ENCODE peak calls at places on chromosomes 12 and 14, in four cellular contexts. One of them, this sample, is unnamed.

GRCh38 chr14:63454436-63454835 is 88.7 kb downstream of the PPP2R5E start:
- DNase-seq in NCI-H1930: no peak
- DNase-seq in neuronal stem cell: no peak
- DNase-seq in WTC11: no peak
- DNase-seq in this sample: no peak

GRCh38 chr12:74945771-74946198 is 263.9 kb downstream of the KCNC2 start:
- DNase-seq in NCI-H1930: no peak
- DNase-seq in neuronal stem cell: no peak
- DNase-seq in WTC11: no peak
- DNase-seq in this sample: no peak

GRCh38 chr14:88228519-88229236 is 94.4 kb downstream of the KCNK10 start:
- DNase-seq in NCI-H1930: no peak
- DNase-seq in WTC11: no peak
- DNase-seq in neuronal stem cell: no peak
- DNase-seq in this sample: no peak

GRCh38 chr12:62260733-62261683 is 804 bp downstream of the USP15 start:
- DNase-seq in NCI-H1930: no peak
- DNase-seq in WTC11: no peak
- DNase-seq in neuronal stem cell: peak; percentile 14
- DNase-seq in this sample: peak; percentile 65

GRCh38 chr12:65532744-65533143 is 254.3 kb downstream of the MSRB3 start:
- DNase-seq in NCI-H1930: no peak
- DNase-seq in neuronal stem cell: no peak
- DNase-seq in WTC11: no peak
- DNase-seq in this sample: no peak

GRCh38 chr14:31414190-31414833 is 6.0 kb downstream of the HEATR5A start:
- DNase-seq in WTC11: no peak
- DNase-seq in NCI-H1930: no peak
- DNase-seq in neuronal stem cell: no peak
- DNase-seq in this sample: no peak

GRCh38 chr12:123034022-123034541 is 53.6 kb downstream of the ARL6IP4 start:
- DNase-seq in NCI-H1930: no peak
- DNase-seq in neuronal stem cell: no peak
- DNase-seq in WTC11: no peak
- DNase-seq in this sample: no peak

GRCh38 chr12:110790301-110790700 is 47.6 kb upstream of the PPP1CC start:
- DNase-seq in neuronal stem cell: no peak
- DNase-seq in WTC11: no peak
- DNase-seq in NCI-H1930: no peak
- DNase-seq in this sample: no peak

GRCh38 chr14:104639889-104640548 is 35.4 kb upstream of the TMEM179 start:
- DNase-seq in neuronal stem cell: peak; percentile 70
- DNase-seq in NCI-H1930: peak; percentile 29
- DNase-seq in WTC11: peak; percentile 88
- DNase-seq in this sample: peak; percentile 89

GRCh38 chr14:31560759-31561154 is 447 bp upstream of the NUBPL start:
- DNase-seq in NCI-H1930: no peak
- DNase-seq in WTC11: no peak
- DNase-seq in neuronal stem cell: no peak
- DNase-seq in this sample: no peak

GRCh38 chr12:118307069-118307954 is 65.4 kb downstream of the TAOK3 start:
- DNase-seq in WTC11: no peak
- DNase-seq in neuronal stem cell: no peak
- DNase-seq in NCI-H1930: no peak
- DNase-seq in this sample: no peak

GRCh38 chr14:96666088-96666487 is 131.1 kb upstream of the VRK1 start:
- DNase-seq in neuronal stem cell: no peak
- DNase-seq in WTC11: no peak
- DNase-seq in NCI-H1930: no peak
- DNase-seq in this sample: no peak

GRCh38 chr14:104294983-104295680 is 156.7 kb downstream of the KIF26A start:
- DNase-seq in neuronal stem cell: no peak
- DNase-seq in NCI-H1930: no peak
- DNase-seq in WTC11: peak; percentile 8
- DNase-seq in this sample: no peak

GRCh38 chr14:32329690-32330290 is 692 bp downstream of the AKAP6 start:
- DNase-seq in NCI-H1930: no peak
- DNase-seq in neuronal stem cell: no peak
- DNase-seq in WTC11: no peak
- DNase-seq in this sample: no peak

GRCh38 chr14:73753887-73754880 is 40.0 kb upstream of the PNMA1 start:
- DNase-seq in NCI-H1930: no peak
- DNase-seq in WTC11: no peak
- DNase-seq in neuronal stem cell: no peak
- DNase-seq in this sample: no peak

GRCh38 chr14:104515811-104516780 is 63.5 kb upstream of the C14orf180 start:
- DNase-seq in NCI-H1930: no peak
- DNase-seq in neuronal stem cell: no peak
- DNase-seq in WTC11: no peak
- DNase-seq in this sample: no peak

GRCh38 chr14:22159968-22160367 is 429.1 kb downstream of the DAD1 start:
- DNase-seq in neuronal stem cell: no peak
- DNase-seq in NCI-H1930: no peak
- DNase-seq in WTC11: no peak
- DNase-seq in this sample: no peak

GRCh38 chr14:92391746-92392145 is 68.8 kb downstream of the SLC24A4 start:
- DNase-seq in WTC11: no peak
- DNase-seq in neuronal stem cell: no peak
- DNase-seq in NCI-H1930: no peak
- DNase-seq in this sample: no peak

GRCh38 chr12:19288603-19289244 is 150.6 kb upstream of the AEBP2 start:
- DNase-seq in neuronal stem cell: peak; percentile 6
- DNase-seq in WTC11: no peak
- DNase-seq in NCI-H1930: no peak
- DNase-seq in this sample: peak; percentile 37

GRCh38 chr12:98465950-98466349 is 49.4 kb upstream of the TMPO start:
- DNase-seq in NCI-H1930: no peak
- DNase-seq in WTC11: no peak
- DNase-seq in neuronal stem cell: no peak
- DNase-seq in this sample: no peak

GRCh38 chr12:108565976-108566375 is 3.6 kb downstream of the ISCU start:
- DNase-seq in WTC11: no peak
- DNase-seq in NCI-H1930: no peak
- DNase-seq in neuronal stem cell: no peak
- DNase-seq in this sample: no peak

GRCh38 chr12:48937170-48937569 is 11.9 kb upstream of the FKBP11 start:
- DNase-seq in neuronal stem cell: no peak
- DNase-seq in NCI-H1930: no peak
- DNase-seq in WTC11: peak; percentile 32
- DNase-seq in this sample: peak; percentile 46

GRCh38 chr12:98939926-98940325 is 294.8 kb downstream of the APAF1 start:
- DNase-seq in NCI-H1930: no peak
- DNase-seq in WTC11: no peak
- DNase-seq in neuronal stem cell: no peak
- DNase-seq in this sample: no peak

GRCh38 chr14:36442824-36443241 is 77.2 kb downstream of the NKX2-1 start:
- DNase-seq in WTC11: no peak
- DNase-seq in neuronal stem cell: peak; percentile 93
- DNase-seq in NCI-H1930: peak; percentile 68
- DNase-seq in this sample: peak; percentile 94

GRCh38 chr12:4286771-4287317 is 13.3 kb downstream of the CCND2 start:
- DNase-seq in WTC11: peak; percentile 5
- DNase-seq in NCI-H1930: no peak
- DNase-seq in neuronal stem cell: no peak
- DNase-seq in this sample: no peak

GRCh38 chr12:109178532-109178931 is 62.1 kb downstream of the ACACB start:
- DNase-seq in neuronal stem cell: no peak
- DNase-seq in NCI-H1930: no peak
- DNase-seq in WTC11: no peak
- DNase-seq in this sample: no peak

This sample was measured in neural progenitor cell.